ENCODE peak calls at places on chromosome 10, in six cellular contexts. One of them, this sample, is unnamed.

GRCh38 chr10:44969854-44970253 is 8.8 kb downstream of the DEPP1 start:
- DNase-seq in midbrain: peak; percentile 23
- DNase-seq in central memory CD4-positive, alpha-beta T cell: no peak
- DNase-seq in cardiac fibroblast: no peak
- DNase-seq in MCF 10A: no peak
- DNase-seq in NCI-H460: no peak
- DNase-seq in this sample: no peak

GRCh38 chr10:47396311-47396717 is 12.2 kb upstream of the ZNF488 start:
- DNase-seq in MCF 10A: peak; percentile 82
- DNase-seq in central memory CD4-positive, alpha-beta T cell: no peak
- DNase-seq in NCI-H460: no peak
- DNase-seq in cardiac fibroblast: peak; percentile 2
- DNase-seq in midbrain: no peak
- DNase-seq in this sample: no peak

GRCh38 chr10:44925224-44925623 is 14.1 kb downstream of the TMEM72 start:
- DNase-seq in MCF 10A: no peak
- DNase-seq in midbrain: no peak
- DNase-seq in cardiac fibroblast: peak; percentile 15
- DNase-seq in central memory CD4-positive, alpha-beta T cell: no peak
- DNase-seq in NCI-H460: no peak
- DNase-seq in this sample: no peak

GRCh38 chr10:62380002-62380401 is 5.8 kb downstream of the ZNF365 start:
- DNase-seq in cardiac fibroblast: peak; percentile 80
- DNase-seq in central memory CD4-positive, alpha-beta T cell: no peak
- DNase-seq in midbrain: no peak
- DNase-seq in NCI-H460: peak; percentile 56
- DNase-seq in MCF 10A: peak; percentile 64
- DNase-seq in this sample: no peak

GRCh38 chr10:77283326-77283725 is 354.3 kb downstream of the KCNMA1 start:
- DNase-seq in central memory CD4-positive, alpha-beta T cell: no peak
- DNase-seq in NCI-H460: no peak
- DNase-seq in MCF 10A: no peak
- DNase-seq in midbrain: no peak
- DNase-seq in cardiac fibroblast: no peak
- DNase-seq in this sample: no peak

GRCh38 chr10:44293306-44293778 is 91.6 kb downstream of the CXCL12 start:
- DNase-seq in midbrain: no peak
- DNase-seq in MCF 10A: no peak
- DNase-seq in cardiac fibroblast: peak; percentile 38
- DNase-seq in NCI-H460: no peak
- DNase-seq in central memory CD4-positive, alpha-beta T cell: no peak
- DNase-seq in this sample: no peak

GRCh38 chr10:75233444-75234016 is 2.2 kb downstream of the COMTD1 start:
- DNase-seq in NCI-H460: no peak
- DNase-seq in central memory CD4-positive, alpha-beta T cell: no peak
- DNase-seq in MCF 10A: peak; percentile 23
- DNase-seq in cardiac fibroblast: no peak
- DNase-seq in midbrain: no peak
- DNase-seq in this sample: no peak

GRCh38 chr10:22710139-22710745 is 4.1 kb downstream of the PIP4K2A start:
- DNase-seq in midbrain: peak; percentile 22
- DNase-seq in cardiac fibroblast: no peak
- DNase-seq in central memory CD4-positive, alpha-beta T cell: no peak
- DNase-seq in NCI-H460: no peak
- DNase-seq in MCF 10A: no peak
- DNase-seq in this sample: no peak

GRCh38 chr10:95661818-95662217 is 5.3 kb upstream of the ALDH18A1 start:
- DNase-seq in MCF 10A: no peak
- DNase-seq in cardiac fibroblast: no peak
- DNase-seq in NCI-H460: no peak
- DNase-seq in midbrain: no peak
- DNase-seq in central memory CD4-positive, alpha-beta T cell: no peak
- DNase-seq in this sample: no peak

GRCh38 chr10:97089209-97089865 is 96.4 kb downstream of the SLIT1 start:
- DNase-seq in cardiac fibroblast: no peak
- DNase-seq in NCI-H460: no peak
- DNase-seq in midbrain: no peak
- DNase-seq in MCF 10A: peak; percentile 26
- DNase-seq in central memory CD4-positive, alpha-beta T cell: no peak
- DNase-seq in this sample: no peak

GRCh38 chr10:114075093-114075492 is 31.4 kb downstream of the ADRB1 start:
- DNase-seq in MCF 10A: no peak
- DNase-seq in central memory CD4-positive, alpha-beta T cell: no peak
- DNase-seq in NCI-H460: no peak
- DNase-seq in midbrain: no peak
- DNase-seq in cardiac fibroblast: no peak
- DNase-seq in this sample: no peak

GRCh38 chr10:49594594-49594993 is 15.5 kb upstream of the SLC18A3 start:
- DNase-seq in midbrain: peak; percentile 58
- DNase-seq in MCF 10A: peak; percentile 76
- DNase-seq in central memory CD4-positive, alpha-beta T cell: no peak
- DNase-seq in cardiac fibroblast: peak; percentile 79
- DNase-seq in NCI-H460: peak; percentile 67
- DNase-seq in this sample: no peak

GRCh38 chr10:46042527-46042926 is 3.5 kb downstream of the MSMB start:
- DNase-seq in cardiac fibroblast: no peak
- DNase-seq in midbrain: no peak
- DNase-seq in central memory CD4-positive, alpha-beta T cell: no peak
- DNase-seq in NCI-H460: no peak
- DNase-seq in MCF 10A: peak; percentile 49
- DNase-seq in this sample: no peak

GRCh38 chr10:29840516-29841276 is 205.9 kb upstream of the SVIL start:
- DNase-seq in cardiac fibroblast: no peak
- DNase-seq in midbrain: no peak
- DNase-seq in NCI-H460: no peak
- DNase-seq in MCF 10A: no peak
- DNase-seq in central memory CD4-positive, alpha-beta T cell: no peak
- DNase-seq in this sample: no peak

GRCh38 chr10:27620425-27621397 is 116.6 kb downstream of the RAB18 start:
- DNase-seq in MCF 10A: no peak
- DNase-seq in midbrain: no peak
- DNase-seq in NCI-H460: no peak
- DNase-seq in central memory CD4-positive, alpha-beta T cell: no peak
- DNase-seq in cardiac fibroblast: peak; percentile 57
- DNase-seq in this sample: no peak

GRCh38 chr10:34723746-34724145 is 91.3 kb downstream of the PARD3 start:
- DNase-seq in MCF 10A: peak; percentile 69
- DNase-seq in cardiac fibroblast: peak; percentile 85
- DNase-seq in midbrain: peak; percentile 26
- DNase-seq in central memory CD4-positive, alpha-beta T cell: no peak
- DNase-seq in NCI-H460: peak; percentile 33
- DNase-seq in this sample: no peak

GRCh38 chr10:49625411-49625810 is 11.6 kb downstream of the CHAT start:
- DNase-seq in midbrain: no peak
- DNase-seq in NCI-H460: no peak
- DNase-seq in central memory CD4-positive, alpha-beta T cell: no peak
- DNase-seq in cardiac fibroblast: no peak
- DNase-seq in MCF 10A: no peak
- DNase-seq in this sample: no peak

This sample was measured in activated B cell treated with CpG ODN at 0.5 μM for 24 hours.